ENCODE peak calls at places on chromosome 6, in six cellular contexts. P, N, K, W, Z and L are unnamed samples. For H3K4me1, the result is how much of the 10 kb centered on the place peaks cover.

GRCh38 chr6:34053721-34054120 is 92.2 kb downstream of the GRM4 start:
- DNase-seq in P (no peak), N (peak), K (no peak), W (no peak), Z (no peak), L (no peak)

GRCh38 chr6:57158658-57159057 is 13.5 kb upstream of the BAG2 start:
- DNase-seq in P (no peak), N (no peak), K (no peak), W (no peak), Z (no peak), L (no peak)

GRCh38 chr6:157761331-157761921 is 61.6 kb upstream of the SNX9 start:
- DNase-seq in P (no peak), N (no peak), K (no peak), W (no peak), Z (no peak), L (no peak)

GRCh38 chr6:170153436-170154319 is 137.2 kb downstream of the DLL1 start:
- DNase-seq in P (no peak), N (peak), K (no peak), W (peak), Z (no peak), L (peak)

GRCh38 chr6:123589317-123589716 is 47.4 kb downstream of the TRDN start:
- DNase-seq in P (no peak), N (no peak), K (no peak), W (no peak), Z (no peak), L (no peak)

GRCh38 chr6:169499728-169500265 is 202.0 kb downstream of the WDR27 start:
- DNase-seq in P (no peak), N (no peak), K (no peak), W (no peak), Z (no peak), L (no peak)

GRCh38 chr6:24228681-24229255 is 102.8 kb downstream of the NRSN1 start:
- DNase-seq in P (no peak), N (no peak), K (no peak), W (no peak), Z (no peak), L (no peak)

GRCh38 chr6:90274481-90275030 is 22.1 kb downstream of the BACH2 start:
- DNase-seq in P (no peak), N (no peak), K (peak), W (no peak), Z (peak), L (no peak)

GRCh38 chr6:117491916-117492315 is 9.4 kb downstream of the DCBLD1 start:
- DNase-seq in P (no peak), N (no peak), K (no peak), W (no peak), Z (no peak), L (no peak)

GRCh38 chr6:168314948-168315347 is 4.6 kb downstream of the DACT2 start:
- DNase-seq in P (no peak), N (no peak), K (peak), W (no peak), Z (no peak), L (no peak)

GRCh38 chr6:84417261-84417660 is 189.8 kb upstream of the CEP162 start:
- DNase-seq in P (no peak), N (no peak), K (no peak), W (no peak), Z (no peak), L (no peak)

GRCh38 chr6:15962449-15962764 is 166.5 kb upstream of the MYLIP start:
- DNase-seq in P (no peak), N (no peak), K (no peak), W (no peak), Z (no peak), L (no peak)

GRCh38 chr6:149250982-149251381 is 66.5 kb upstream of the TAB2 start:
- DNase-seq in P (no peak), N (no peak), K (no peak), W (no peak), Z (no peak), L (no peak)
- H3K4me1 ChIP-seq in P (under half), N (under half), K (under half), W (under half), Z (under half), L (under half)

GRCh38 chr6:42533794-42534193 is 30.0 kb upstream of the UBR2 start:
- DNase-seq in P (no peak), N (no peak), K (no peak), W (no peak), Z (no peak), L (no peak)
- H3K27ac ChIP-seq in P (no peak), N (no peak), K (no peak), W (no peak), Z (no peak), L (no peak)

DNA sequence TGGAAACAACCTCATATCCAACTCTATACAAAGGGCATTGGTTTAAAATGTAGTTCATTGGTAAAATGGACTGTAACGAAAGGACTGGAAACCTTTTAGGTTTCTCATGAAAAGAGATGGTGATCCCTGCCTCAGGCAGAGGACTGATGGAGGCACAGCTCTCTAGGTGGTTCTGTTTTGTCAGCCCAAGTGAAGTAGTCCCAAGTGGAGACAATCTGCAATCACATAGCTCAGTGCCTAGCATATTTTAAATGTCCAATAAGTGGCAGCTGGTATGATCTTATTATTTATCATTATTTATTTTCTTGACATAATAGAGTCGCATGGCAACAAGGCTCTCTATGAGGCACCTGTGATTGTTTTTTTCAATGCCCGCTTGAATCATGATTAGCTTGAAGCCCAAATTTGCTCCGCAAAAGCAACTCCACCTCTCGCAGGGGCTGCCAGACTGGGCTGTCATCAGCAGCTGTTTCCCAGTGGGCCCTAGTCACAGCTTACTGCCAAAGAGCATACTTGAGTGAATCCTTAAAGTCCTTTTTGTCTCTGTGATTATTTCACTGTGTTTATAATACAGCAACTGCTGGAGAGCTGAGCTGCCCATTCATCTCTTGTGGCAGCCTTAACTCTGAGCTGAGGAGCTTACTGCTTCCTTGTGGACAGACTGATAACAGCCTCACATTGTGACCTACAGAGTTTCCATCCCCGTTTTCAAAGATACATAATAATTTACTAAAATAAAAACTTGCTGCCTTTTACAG is 19.7 kb upstream of the ENPP1 start:
- DNase-seq in P (no peak), N (no peak), K (peak), W (peak), Z (no peak), L (peak)
- TF ChIP-seq CTCF in P (no peak), N (no peak), K (peak), W (peak), Z (no peak), L (no peak)

GRCh38 chr6:6592836-6593235 is 4.3 kb downstream of the LY86 start:
- DNase-seq in P (no peak), N (no peak), K (no peak), W (no peak), Z (no peak), L (no peak)
- H3K4me1 ChIP-seq in P (half or more), N (under half), K (under half), W (half or more), Z (under half), L (under half)

GRCh38 chr6:31639449-31639861 is 13.0 kb downstream of the BAG6 start:
- DNase-seq in P (no peak), N (no peak), K (no peak), W (no peak), Z (no peak), L (no peak)
- H3K27ac ChIP-seq in P (no peak), N (no peak), K (no peak), W (no peak), Z (no peak), L (peak)

DNA sequence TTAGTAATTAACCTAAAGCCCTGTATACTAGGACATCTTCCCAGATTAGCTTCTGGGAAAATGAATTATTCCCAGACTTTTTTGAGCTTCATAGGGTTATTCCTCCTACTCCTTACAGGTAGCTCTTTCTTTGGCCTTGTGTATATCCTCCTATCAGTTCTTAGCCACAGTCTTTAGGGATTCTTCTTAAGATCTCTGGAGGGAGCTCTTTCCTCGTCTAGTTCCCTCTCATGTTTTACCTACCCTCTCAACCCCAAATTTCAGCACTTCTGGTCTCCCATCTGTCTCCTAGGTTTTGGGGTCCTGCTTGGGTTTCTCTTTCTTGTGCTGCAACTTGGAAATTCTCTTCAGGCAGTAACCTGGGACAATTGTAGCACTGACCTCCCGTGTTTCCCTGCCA is 46.4 kb upstream of the SLC35B3 start:
- DNase-seq in P (no peak), N (no peak), K (peak), W (no peak), Z (no peak), L (no peak)
- TF ChIP-seq CTCF in P (no peak), N (peak), K (peak), W (no peak), Z (no peak), L (no peak)

DNA sequence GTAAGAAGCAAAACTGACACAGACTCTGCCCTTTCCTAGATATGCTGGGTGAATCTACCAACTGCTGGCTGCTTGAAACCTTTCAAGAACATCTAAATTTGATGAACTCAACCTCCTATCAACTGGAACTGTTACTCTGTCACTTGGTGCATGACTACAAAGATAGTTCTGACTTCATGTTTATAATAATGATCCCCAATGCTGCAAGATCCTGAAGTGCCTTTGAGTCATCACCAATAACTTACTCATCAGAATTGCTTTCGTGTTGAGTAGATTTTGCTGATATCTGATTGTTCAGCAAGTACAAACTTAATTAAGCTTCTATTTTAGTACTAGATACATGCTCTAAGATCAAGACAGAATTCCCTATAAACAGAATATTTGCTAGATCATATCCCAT is 100.2 kb upstream of the ARMC2 start:
- DNase-seq in P (no peak), N (no peak), K (no peak), W (no peak), Z (no peak), L (no peak)
- H3K4me1 ChIP-seq in P (under half), N (under half), K (under half), W (under half), Z (under half), L (under half)